ENCODE peak calls at places on chromosomes 7 and 10, in five cellular contexts. H is psoas muscle, T is uterus, O is cardiac muscle cell, S is A549. C is an unnamed sample.

GRCh38 chr10:77925410-77925794 is 1.2 kb downstream of the DLG5 start:
- DNase-seq in T (peak), S (peak), H (no peak), O (peak), C (no peak)

GRCh38 chr7:132187869-132188789 is 388.1 kb downstream of the PLXNA4 start:
- DNase-seq in S (no peak), H (no peak), O (no peak), T (no peak), C (no peak)

GRCh38 chr7:30163231-30163894 is 28.6 kb downstream of the MTURN start:
- DNase-seq in O (no peak), H (no peak), S (no peak), T (no peak), C (peak)

GRCh38 chr10:90959826-90960225 is 38.9 kb upstream of the ANKRD1 start:
- DNase-seq in O (no peak), H (no peak), T (no peak), S (no peak), C (no peak)

GRCh38 chr10:59323036-59323459 is 39.3 kb downstream of the FAM13C start:
- DNase-seq in S (no peak), O (no peak), H (peak), T (no peak), C (no peak)

GRCh38 chr10:24871501-24871900 is 80.9 kb downstream of the PRTFDC1 start:
- DNase-seq in T (no peak), H (no peak), S (no peak), O (no peak), C (no peak)

GRCh38 chr10:56269181-56269580 is 91.9 kb downstream of the ZWINT start:
- DNase-seq in S (peak), O (no peak), T (no peak), H (no peak), C (peak)

GRCh38 chr7:100952641-100953040 is 3.3 kb downstream of the MUC3A start:
- DNase-seq in H (no peak), S (no peak), O (no peak), T (no peak), C (no peak)

GRCh38 chr7:76247938-76248337 is 46.2 kb downstream of the SRRM3 start:
- DNase-seq in H (no peak), O (no peak), T (no peak), S (no peak), C (no peak)

GRCh38 chr10:70459061-70459770 is 17.7 kb upstream of the NODAL start:
- DNase-seq in O (no peak), H (no peak), S (no peak), T (no peak), C (no peak)

GRCh38 chr7:6529643-6530042 is 21.6 kb downstream of the GRID2IP start:
- DNase-seq in S (no peak), H (no peak), T (no peak), O (no peak), C (no peak)

GRCh38 chr7:103343758-103344452 is 662 bp downstream of the DNAJC2 start:
- DNase-seq in T (no peak), O (peak), S (peak), H (no peak), C (peak)

GRCh38 chr10:99344715-99345114 is 15.6 kb downstream of the CNNM1 start:
- DNase-seq in T (no peak), O (no peak), S (peak), H (no peak), C (no peak)

GRCh38 chr7:121544199-121544598 is 148.1 kb upstream of the FAM3C start:
- DNase-seq in S (no peak), H (no peak), O (no peak), T (no peak), C (no peak)

GRCh38 chr10:99394761-99395386 is 35.5 kb downstream of the GOT1 start:
- DNase-seq in H (no peak), T (no peak), O (no peak), S (no peak), C (peak)

GRCh38 chr10:70093335-70093944 is 39.2 kb downstream of the AIFM2 start:
- DNase-seq in T (no peak), S (no peak), H (no peak), O (no peak), C (no peak)

GRCh38 chr10:44627591-44628354 is 242.9 kb upstream of the CXCL12 start:
- DNase-seq in H (no peak), O (peak), S (no peak), T (no peak), C (peak)

GRCh38 chr10:42974693-42975002 is 102.2 kb upstream of the RET start:
- DNase-seq in H (no peak), O (no peak), S (no peak), T (no peak), C (no peak)

GRCh38 chr7:43766564-43766963 is 8.1 kb downstream of the BLVRA start:
- DNase-seq in O (no peak), T (no peak), S (no peak), H (no peak), C (no peak)

GRCh38 chr10:1253476-1254353 is 197.5 kb downstream of the WDR37 start:
- DNase-seq in O (no peak), T (no peak), S (no peak), H (no peak), C (no peak)

GRCh38 chr10:50396491-50397311 is 145.4 kb upstream of the ASAH2 start:
- DNase-seq in T (no peak), H (no peak), S (no peak), O (peak), C (peak)

DNA sequence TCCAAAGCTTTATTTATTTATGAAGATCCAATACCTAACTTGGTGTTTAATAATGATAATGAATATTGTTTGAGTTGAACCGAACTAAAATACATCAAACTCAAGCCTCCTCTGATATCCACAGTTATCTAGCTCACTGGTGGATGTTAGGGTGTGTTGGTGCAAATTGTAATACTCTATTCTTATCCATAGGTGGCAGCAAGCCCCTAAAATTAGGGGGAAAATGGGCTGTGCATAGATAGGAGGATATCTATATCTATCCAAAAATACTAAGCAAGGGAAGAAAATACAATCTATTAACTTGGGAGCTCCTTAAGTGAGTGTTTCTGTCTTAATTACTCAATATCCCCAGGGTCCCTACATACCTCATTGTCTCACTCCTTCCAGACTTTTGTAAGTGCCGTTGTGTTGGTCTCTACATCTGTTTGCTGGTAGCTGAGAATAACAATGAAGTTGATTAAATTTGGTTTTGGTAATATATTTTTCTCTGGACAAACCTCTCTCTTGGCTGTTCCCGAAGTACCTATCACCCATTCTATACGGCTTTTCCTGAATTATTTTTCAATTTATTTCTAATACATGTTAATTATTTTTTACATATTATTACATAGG is 55.0 kb upstream of the VWDE start:
- DNase-seq in S (peak), T (no peak), O (peak), H (no peak), C (peak)
- TF ChIP-seq CTCF in S (peak), T (no peak), O (peak), H (peak), C (peak)

GRCh38 chr10:8112942-8113442 is 58.5 kb downstream of the GATA3 start:
- DNase-seq in S (no peak), H (no peak), O (no peak), T (no peak), C (no peak)
- H3K4me3 ChIP-seq in S (no peak), H (no peak), O (no peak), T (no peak), C (no peak)

GRCh38 chr10:60497364-60497763 is 107.7 kb upstream of the ANK3 start:
- DNase-seq in T (no peak), H (no peak), S (no peak), O (no peak), C (no peak)

GRCh38 chr10:60491162-60491561 is 101.5 kb upstream of the ANK3 start:
- DNase-seq in S (no peak), O (no peak), T (no peak), H (no peak), C (no peak)

GRCh38 chr10:60496181-60496580 is 106.5 kb upstream of the ANK3 start:
- DNase-seq in S (no peak), O (peak), T (no peak), H (no peak), C (peak)

GRCh38 chr10:60494774-60495173 is 105.1 kb upstream of the ANK3 start:
- DNase-seq in S (no peak), T (no peak), O (no peak), H (no peak), C (peak)

GRCh38 chr10:60495357-60495756 is 105.7 kb upstream of the ANK3 start:
- DNase-seq in T (no peak), O (no peak), H (no peak), S (no peak), C (peak)
- TF ChIP-seq CTCF in T (no peak), O (peak), H (no peak), S (no peak), C (no peak)

DNA sequence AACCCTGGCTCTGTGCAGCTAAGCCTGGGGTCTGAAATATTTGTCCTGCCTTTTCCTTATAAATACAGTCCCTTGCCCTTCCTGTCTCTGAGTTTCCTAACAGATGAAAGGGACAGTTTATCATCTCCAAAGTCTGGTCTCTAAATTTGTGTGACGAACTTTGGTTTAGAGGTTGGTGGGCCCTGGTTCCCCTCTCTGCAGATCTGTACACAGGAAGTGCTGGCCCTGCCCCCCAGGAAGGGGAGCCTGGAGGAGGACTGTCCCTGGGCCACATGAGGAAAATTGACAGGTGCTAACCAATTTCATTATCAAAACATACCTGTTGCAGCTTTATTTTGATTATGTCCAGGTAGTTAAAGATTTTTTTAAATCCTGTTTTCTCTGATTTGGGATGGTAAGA is 34.5 kb downstream of the PPP2R2D start:
- DNase-seq in T (no peak), S (no peak), O (no peak), H (no peak), C (no peak)
- H3K4me3 ChIP-seq in T (no peak), S (no peak), O (no peak), H (no peak), C (no peak)

GRCh38 chr7:7577888-7578287 is 11.2 kb downstream of the MIOS start:
- DNase-seq in S (no peak), H (no peak), O (no peak), T (no peak), C (no peak)

GRCh38 chr7:7579638-7580037 is 13.0 kb downstream of the MIOS start:
- DNase-seq in O (no peak), T (no peak), S (no peak), H (no peak), C (no peak)

GRCh38 chr7:7581531-7582179 is 15.0 kb downstream of the MIOS start:
- DNase-seq in T (no peak), S (no peak), H (no peak), O (no peak), C (peak)

GRCh38 chr7:7573701-7574100 is 7.0 kb downstream of the MIOS start:
- DNase-seq in O (no peak), T (no peak), H (no peak), S (no peak), C (no peak)

GRCh38 chr7:7576344-7576743 is 9.7 kb downstream of the MIOS start:
- DNase-seq in H (no peak), T (no peak), S (no peak), O (no peak), C (no peak)
- TF ChIP-seq CTCF in H (no peak), T (no peak), S (no peak), O (no peak), C (no peak)

DNA sequence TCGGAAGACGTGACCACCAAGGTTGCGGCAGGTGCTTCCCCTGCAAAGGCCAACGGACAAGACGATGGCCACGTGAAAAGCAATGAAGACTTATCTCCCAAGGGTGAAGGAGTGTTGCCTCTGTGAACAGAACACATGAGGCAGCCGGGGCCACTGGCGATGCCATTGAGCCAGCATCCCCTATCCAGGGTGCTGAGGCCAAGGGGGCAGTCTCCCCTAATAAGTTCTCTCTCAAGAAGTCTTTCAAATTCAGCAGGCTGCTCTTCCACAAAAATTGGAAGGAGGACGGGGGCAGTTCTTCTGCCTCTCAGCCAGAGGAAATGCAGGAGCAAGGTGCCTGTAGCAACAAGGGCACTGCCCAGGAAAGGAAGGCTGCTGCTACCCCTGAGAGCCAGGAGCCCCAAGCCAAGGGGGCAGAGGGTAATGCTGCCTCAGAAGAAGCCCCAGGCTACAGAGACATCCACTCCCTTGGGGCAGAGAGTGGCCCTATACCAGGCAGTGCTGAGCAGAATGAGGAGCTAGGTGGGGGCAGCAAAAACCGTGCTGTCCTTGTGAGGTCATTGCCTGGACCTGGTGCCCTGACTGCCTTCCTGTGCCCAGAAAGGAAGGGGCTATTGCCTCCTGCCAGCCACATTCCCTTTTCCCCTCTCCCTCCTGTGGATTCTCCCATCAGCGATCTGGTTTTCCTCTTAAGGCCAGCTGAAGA is 17.3 kb downstream of the NT5C2 start:
- DNase-seq in T (no peak), S (no peak), H (no peak), O (no peak), C (no peak)
- H3K4me3 ChIP-seq in T (no peak), S (no peak), H (no peak), O (no peak), C (no peak)

DNA sequence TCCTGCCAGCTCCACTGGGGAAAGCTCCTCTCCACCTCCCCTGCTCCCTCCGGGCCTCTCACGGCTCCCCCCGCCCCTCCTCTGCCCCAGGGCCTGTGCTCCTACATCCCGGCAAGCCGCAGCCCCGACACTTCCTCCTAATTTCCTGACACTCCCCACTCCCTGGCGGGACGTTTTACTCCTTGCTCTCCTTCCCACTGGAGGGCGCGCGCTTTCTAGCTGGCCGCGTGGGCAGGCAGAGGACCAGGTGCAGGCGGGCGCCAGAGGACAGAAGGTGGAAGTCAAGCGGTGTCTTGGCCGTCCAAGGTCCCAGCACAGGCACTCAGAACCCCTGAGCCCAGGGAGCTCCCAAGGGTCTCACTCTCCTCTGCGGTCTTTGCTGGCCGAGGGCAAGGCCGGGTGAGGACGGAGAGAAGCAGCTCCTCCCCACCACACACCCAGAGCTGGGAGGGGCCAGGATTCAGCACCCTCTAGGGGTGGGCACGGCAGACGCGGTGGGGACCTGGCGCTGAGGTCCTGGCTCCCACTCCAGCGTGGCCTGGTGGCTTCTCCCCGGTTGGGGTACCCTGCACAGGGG is 19.1 kb downstream of the ADAM8 start:
- DNase-seq in H (peak), S (peak), T (peak), O (peak), C (peak)
- TF ChIP-seq CTCF in H (peak), S (peak), T (peak), O (peak), C (peak)

DNA sequence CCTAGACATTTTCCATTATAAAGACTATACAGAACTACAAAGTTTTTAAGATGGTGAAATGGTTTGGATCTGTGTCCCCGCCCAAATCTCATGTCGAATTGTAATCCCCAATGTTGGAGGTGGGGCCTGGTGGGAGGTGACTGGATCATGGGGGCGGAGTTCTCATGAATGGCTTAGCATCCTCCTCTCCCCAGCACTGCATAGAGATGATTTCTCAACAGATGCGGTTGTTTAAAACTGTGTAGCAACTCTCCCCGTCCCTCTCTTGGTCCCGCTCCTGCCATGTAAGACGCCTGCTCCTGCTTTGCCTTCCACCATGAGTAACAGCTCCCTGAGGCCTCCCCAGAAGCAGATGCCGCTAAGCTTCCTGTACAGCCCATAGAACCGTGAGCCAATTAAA is 1.6 kb downstream of the FAM133B start:
- DNase-seq in O (peak), T (no peak), H (no peak), S (peak), C (peak)
- H3K4me3 ChIP-seq in O (peak), T (no peak), H (peak), S (peak), C (peak)

C was measured in epithelial cell of esophagus.